ENCODE peak calls at places on chromosomes 7 and 10, in five cellular contexts. F is neuronal stem cell, Q is cardiac muscle cell, O is thoracic aorta, X is ovary. D is an unnamed sample.
A peak's percentile ranks its signal among the peaks of the same experiment; 100 is the strongest.

GRCh38 chr10:91887075-91887899 is 22.0 kb downstream of the FGFBP3 start:
- DNase-seq in O (no peak), X (peak; percentile 47), Q (peak; percentile 98), F (peak; percentile 93), D (peak; percentile 54)

GRCh38 chr10:107865691-107866090 is 701.2 kb upstream of the SORCS1 start:
- DNase-seq in Q (no peak), X (no peak), O (no peak), F (no peak), D (no peak)

GRCh38 chr10:118956253-118957140 is 73.0 kb upstream of the NANOS1 start:
- DNase-seq in F (no peak), Q (no peak), O (no peak), X (no peak), D (no peak)

GRCh38 chr7:108358553-108358952 is 97.7 kb downstream of the NRCAM start:
- DNase-seq in F (no peak), X (no peak), Q (no peak), O (no peak), D (no peak)

GRCh38 chr10:1638889-1639418 is 98.4 kb downstream of the ADARB2 start:
- DNase-seq in X (no peak), Q (no peak), O (no peak), F (no peak), D (no peak)

GRCh38 chr7:107934991-107935770 is 44.2 kb downstream of the DLD start:
- DNase-seq in O (no peak), Q (no peak), F (no peak), X (no peak), D (no peak)

GRCh38 chr10:103473261-103473671 is 5.8 kb downstream of the CALHM3 start:
- DNase-seq in Q (no peak), F (no peak), X (no peak), O (no peak), D (no peak)

GRCh38 chr10:93599335-93599734 is 1.7 kb downstream of the RBP4 start:
- DNase-seq in O (no peak), Q (no peak), X (no peak), F (no peak), D (no peak)

GRCh38 chr7:35865287-35865686 is 64.4 kb downstream of the SEPTIN7 start:
- DNase-seq in F (no peak), X (no peak), O (no peak), Q (no peak), D (no peak)
- H3K36me3 ChIP-seq in F (peaks cover 69% of the 10 kb centered on the region), X (no peaks in the 10 kb centered on the region), O (peaks cover 3% of the 10 kb centered on the region), Q (no peaks in the 10 kb centered on the region), D (no peaks in the 10 kb centered on the region)

GRCh38 chr7:149023662-149024061 is 4.6 kb downstream of the PDIA4 start:
- DNase-seq in Q (peak; percentile 51), O (no peak), X (no peak), F (no peak), D (no peak)
- H3K36me3 ChIP-seq in Q (peaks cover 13% of the 10 kb centered on the region), O (peaks cover 5% of the 10 kb centered on the region), X (no peaks in the 10 kb centered on the region), F (peaks cover 72% of the 10 kb centered on the region), D (peaks cover 20% of the 10 kb centered on the region)

GRCh38 chr10:129743738-129744133 is 220.3 kb downstream of the EBF3 start:
- DNase-seq in Q (no peak), X (no peak), O (no peak), F (no peak), D (no peak)

GRCh38 chr10:129741280-129741977 is 222.6 kb downstream of the EBF3 start:
- DNase-seq in F (no peak), Q (no peak), O (no peak), X (no peak), D (peak; percentile 11)

GRCh38 chr10:129740532-129741279 is 223.4 kb downstream of the EBF3 start:
- DNase-seq in O (no peak), X (no peak), F (no peak), Q (no peak), D (no peak)

GRCh38 chr10:129742742-129743550 is 221.1 kb downstream of the EBF3 start:
- DNase-seq in F (no peak), X (no peak), Q (no peak), O (no peak), D (no peak)

GRCh38 chr10:129741978-129742741 is 221.9 kb downstream of the EBF3 start:
- DNase-seq in Q (no peak), F (no peak), O (no peak), X (no peak), D (no peak)
- H3K36me3 ChIP-seq in Q (no peaks in the 10 kb centered on the region), F (no peaks in the 10 kb centered on the region), O (no peaks in the 10 kb centered on the region), X (no peaks in the 10 kb centered on the region), D (no peaks in the 10 kb centered on the region)

GRCh38 chr7:128758553-128758952 is 17.0 kb downstream of the OPN1SW start:
- DNase-seq in Q (no peak), F (no peak), O (no peak), X (no peak), D (no peak)
- H3K36me3 ChIP-seq in Q (peaks cover 63% of the 10 kb centered on the region), F (peaks cover 97% of the 10 kb centered on the region), O (peaks cover 27% of the 10 kb centered on the region), X (no peaks in the 10 kb centered on the region), D (peaks cover 32% of the 10 kb centered on the region)

GRCh38 chr7:128687131-128687530 is 15.0 kb downstream of the GARIN1A start:
- DNase-seq in Q (no peak), F (no peak), X (no peak), O (no peak), D (no peak)
- H3K36me3 ChIP-seq in Q (peaks cover 2% of the 10 kb centered on the region), F (peaks cover 5% of the 10 kb centered on the region), X (no peaks in the 10 kb centered on the region), O (no peaks in the 10 kb centered on the region), D (no peaks in the 10 kb centered on the region)

DNA sequence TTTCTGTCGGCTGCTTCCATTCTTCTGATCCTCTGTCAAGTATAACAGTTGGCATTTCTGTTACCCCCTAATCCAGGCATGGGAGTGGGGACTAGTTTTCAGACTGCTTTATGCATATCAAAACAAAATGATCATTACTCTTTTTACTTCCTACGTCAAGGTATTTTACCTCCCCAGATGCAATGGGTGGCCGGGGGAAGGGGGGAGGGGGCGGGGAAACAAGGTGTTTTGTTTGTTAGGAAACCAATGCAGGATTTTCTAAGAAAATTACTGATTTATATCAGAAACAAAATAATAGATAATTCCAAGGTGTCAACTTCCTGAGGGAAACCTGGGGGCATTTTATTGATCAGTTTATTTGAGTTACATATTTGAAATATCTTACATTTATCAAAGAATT is 66.3 kb downstream of the NRF1 start:
- DNase-seq in F (no peak), Q (no peak), O (no peak), X (no peak), D (no peak)
- H3K36me3 ChIP-seq in F (peaks cover 74% of the 10 kb centered on the region), Q (peaks cover 12% of the 10 kb centered on the region), O (peaks cover 16% of the 10 kb centered on the region), X (no peaks in the 10 kb centered on the region), D (peaks cover 42% of the 10 kb centered on the region)

DNA sequence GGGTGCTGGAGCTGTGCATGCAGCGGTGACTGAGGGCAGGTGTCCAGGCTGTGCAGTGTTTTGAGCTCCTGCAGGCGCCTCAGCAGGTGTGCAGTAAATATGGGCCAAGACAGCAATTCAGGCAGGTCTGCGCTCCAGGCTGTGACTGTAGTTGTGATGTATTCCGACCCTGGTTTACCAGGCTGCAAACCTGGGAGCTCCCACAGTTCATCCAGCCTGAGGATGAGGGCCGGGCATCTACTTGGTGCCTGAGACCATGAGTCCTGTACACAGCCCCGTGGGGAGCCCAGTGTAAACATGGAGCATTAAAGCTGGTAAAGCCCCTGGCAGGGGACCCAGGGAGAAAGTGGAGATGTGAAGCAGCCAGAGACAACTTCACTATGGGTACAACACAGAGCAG is 82.8 kb downstream of the VOPP1 start:
- DNase-seq in Q (no peak), O (no peak), F (no peak), X (no peak), D (no peak)
- H3K36me3 ChIP-seq in Q (no peaks in the 10 kb centered on the region), O (peaks cover 32% of the 10 kb centered on the region), F (peaks cover 76% of the 10 kb centered on the region), X (no peaks in the 10 kb centered on the region), D (peaks cover 24% of the 10 kb centered on the region)

DNA sequence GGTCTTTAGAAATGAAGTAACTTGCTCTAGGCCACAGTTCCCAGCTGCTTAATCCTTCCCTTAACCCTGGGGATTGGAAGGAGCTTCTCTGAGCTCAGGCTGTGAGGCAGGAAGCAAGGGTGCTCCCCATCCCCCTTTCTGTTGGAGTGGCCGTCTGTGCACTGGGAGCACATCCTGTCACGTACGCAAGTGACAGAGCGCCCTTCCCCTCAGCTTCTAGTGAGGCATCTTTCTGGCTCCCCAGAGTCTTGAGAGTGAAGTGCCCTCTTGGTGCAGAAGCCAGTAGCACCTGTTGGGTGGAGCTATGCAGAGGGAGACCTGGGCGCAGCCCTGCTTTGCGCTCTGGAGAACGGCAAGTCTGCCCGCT is 47.8 kb downstream of the SHH start:
- DNase-seq in Q (no peak), O (no peak), X (no peak), F (no peak), D (no peak)
- H3K36me3 ChIP-seq in Q (peaks cover 21% of the 10 kb centered on the region), O (peaks cover 30% of the 10 kb centered on the region), X (no peaks in the 10 kb centered on the region), F (peaks cover 94% of the 10 kb centered on the region), D (peaks cover 66% of the 10 kb centered on the region)

DNA sequence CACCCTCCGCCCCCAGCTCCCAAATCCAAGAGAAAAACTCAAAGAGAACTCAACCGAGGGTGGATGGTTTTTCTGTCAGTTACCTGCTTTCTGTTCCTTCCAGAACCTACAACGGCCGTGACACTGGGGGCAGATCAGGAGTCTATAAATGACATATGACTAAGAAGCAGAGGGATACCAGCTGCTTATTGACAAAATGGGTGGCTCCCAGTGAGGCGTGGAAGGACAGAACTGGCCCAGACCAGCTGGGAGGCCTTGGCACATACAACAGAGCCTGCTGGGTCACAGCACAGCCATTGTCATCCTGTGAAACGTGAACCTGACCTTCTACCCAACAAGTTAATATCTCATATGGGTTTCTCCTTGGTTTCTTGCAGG is 84.3 kb upstream of the ADRB1 start:
- DNase-seq in Q (no peak), X (no peak), O (no peak), F (no peak), D (no peak)
- H3K36me3 ChIP-seq in Q (no peaks in the 10 kb centered on the region), X (no peaks in the 10 kb centered on the region), O (no peaks in the 10 kb centered on the region), F (no peaks in the 10 kb centered on the region), D (no peaks in the 10 kb centered on the region)

GRCh38 chr7:74039337-74039736 is 11.4 kb downstream of the ELN start:
- DNase-seq in O (no peak), Q (no peak), F (no peak), X (no peak), D (no peak)
- H3K36me3 ChIP-seq in O (peaks cover 95% of the 10 kb centered on the region), Q (no peaks in the 10 kb centered on the region), F (no peaks in the 10 kb centered on the region), X (no peaks in the 10 kb centered on the region), D (peaks cover 92% of the 10 kb centered on the region)

D was measured in tibial artery.